ENCODE peak calls at places on chromosomes 2 and 18, in five cellular contexts. U, T, X, A and S are unnamed samples.
A peak's percentile ranks its signal among the peaks of the same experiment; 100 is the strongest.

GRCh38 chr18:28581503-28582169 is 404.7 kb upstream of the CDH2 start:
- DNase-seq in X (no peak), A (no peak), T (no peak), U (no peak), S (no peak)

GRCh38 chr2:46239175-46239846 is 57.9 kb upstream of the EPAS1 start:
- DNase-seq in X (no peak), T (no peak), A (no peak), U (peak; percentile 19), S (no peak)

GRCh38 chr2:27583390-27583915 is 611 bp downstream of the ZNF512 start:
- DNase-seq in A (no peak), X (no peak), U (no peak), T (no peak), S (no peak)

GRCh38 chr2:148817210-148817708 is 57.8 kb upstream of the KIF5C start:
- DNase-seq in U (no peak), T (no peak), X (peak; percentile 4), A (no peak), S (peak; percentile 17)

GRCh38 chr18:75378674-75379315 is 48.7 kb downstream of the SMIM21 start:
- DNase-seq in U (no peak), X (no peak), A (no peak), T (no peak), S (no peak)

GRCh38 chr2:128500136-128500800 is 181.6 kb upstream of the HS6ST1 start:
- DNase-seq in X (no peak), A (no peak), T (no peak), U (no peak), S (no peak)

GRCh38 chr2:227433171-227433570 is 38.8 kb upstream of the AGFG1 start:
- DNase-seq in T (no peak), A (no peak), U (no peak), X (no peak), S (no peak)

GRCh38 chr18:62585274-62586147 is 62.7 kb downstream of the ZCCHC2 start:
- DNase-seq in U (no peak), T (no peak), A (no peak), X (no peak), S (no peak)

GRCh38 chr2:56687169-56687568 is 503.4 kb downstream of the CCDC85A start:
- DNase-seq in T (no peak), A (no peak), U (no peak), X (no peak), S (no peak)

GRCh38 chr2:192546566-192546965 is 351.8 kb upstream of the TMEFF2 start:
- DNase-seq in U (no peak), A (no peak), X (no peak), T (no peak), S (no peak)

GRCh38 chr2:65930259-65930658 is 497.9 kb upstream of the SPRED2 start:
- DNase-seq in A (no peak), T (no peak), U (no peak), X (no peak), S (no peak)

GRCh38 chr2:126717928-126718327 is 62.0 kb downstream of the GYPC start:
- DNase-seq in U (no peak), T (no peak), X (no peak), A (no peak), S (no peak)

GRCh38 chr18:45775726-45776125 is 49.7 kb upstream of the SIGLEC15 start:
- DNase-seq in A (no peak), X (no peak), U (no peak), T (no peak), S (no peak)

GRCh38 chr2:231056453-231057416 is at the start of gene PSMD1:
- DNase-seq in U (peak; percentile 92), A (no peak), X (peak; percentile 84), T (peak; percentile 87), S (peak; percentile 95)

GRCh38 chr18:76461692-76462325 is 33.2 kb downstream of the ZNF516 start:
- DNase-seq in X (no peak), T (no peak), U (no peak), A (no peak), S (no peak)

GRCh38 chr2:65420712-65421431 is 11.5 kb downstream of the SPRED2 start:
- DNase-seq in T (no peak), A (no peak), X (no peak), U (no peak), S (no peak)

GRCh38 chr2:85503611-85504433 is 35.1 kb upstream of the MAT2A start:
- DNase-seq in T (no peak), A (no peak), U (no peak), X (no peak), S (peak; percentile 6)

GRCh38 chr2:207274541-207274940 is 108.8 kb upstream of the KLF7 start:
- DNase-seq in X (no peak), U (no peak), T (no peak), A (no peak), S (no peak)

GRCh38 chr18:76875390-76876330 is 53.3 kb downstream of the ZNF236 start:
- DNase-seq in A (no peak), U (no peak), X (no peak), T (no peak), S (no peak)

GRCh38 chr2:86253424-86253823 is 54.2 kb downstream of the MRPL35 start:
- DNase-seq in T (no peak), A (no peak), X (no peak), U (no peak), S (no peak)

GRCh38 chr2:64979744-64980143 is 9.5 kb upstream of the SLC1A4 start:
- DNase-seq in X (no peak), A (no peak), U (no peak), T (no peak), S (no peak)

GRCh38 chr2:184215745-184216144 is 382.6 kb upstream of the ZNF804A start:
- DNase-seq in T (no peak), X (no peak), U (no peak), A (no peak), S (no peak)

GRCh38 chr2:179264238-179265081 is at the start of gene SESTD1:
- DNase-seq in U (peak; percentile 27), A (no peak), X (peak; percentile 79), T (peak; percentile 82), S (peak; percentile 26)

GRCh38 chr2:37600735-37601134 is 70.7 kb downstream of the CDC42EP3 start:
- DNase-seq in U (no peak), T (no peak), A (no peak), X (no peak), S (no peak)

GRCh38 chr2:176150338-176151198 is 782 bp upstream of the HOXD4 start:
- DNase-seq in T (no peak), U (no peak), X (no peak), A (no peak), S (no peak)

GRCh38 chr18:48203961-48204666 is 205.1 kb downstream of the ZBTB7C start:
- DNase-seq in X (no peak), U (no peak), T (no peak), A (no peak), S (no peak)

GRCh38 chr2:11581129-11581796 is 47.4 kb downstream of the GREB1 start:
- DNase-seq in T (no peak), U (no peak), A (no peak), X (no peak), S (no peak)

GRCh38 chr2:172021955-172022354 is 22.2 kb downstream of the METAP1D start:
- DNase-seq in T (no peak), A (no peak), X (no peak), U (no peak), S (no peak)

GRCh38 chr18:31241900-31242409 is 76.0 kb upstream of the DSG1 start:
- DNase-seq in X (no peak), A (no peak), T (no peak), U (no peak), S (no peak)

GRCh38 chr2:200054681-200055468 is 99.5 kb downstream of the MAIP1 start:
- DNase-seq in T (no peak), A (no peak), U (no peak), X (no peak), S (no peak)

GRCh38 chr18:7021994-7022840 is 95.4 kb downstream of the LAMA1 start:
- DNase-seq in T (no peak), U (no peak), A (no peak), X (no peak), S (no peak)

GRCh38 chr2:109726666-109727270 is 67.3 kb upstream of the RGPD5 start:
- DNase-seq in T (peak; percentile 68), A (no peak), U (no peak), X (no peak), S (no peak)

GRCh38 chr2:46296840-46297545 is at the start of gene EPAS1:
- DNase-seq in X (peak; percentile 86), T (peak; percentile 98), A (no peak), U (peak; percentile 66), S (peak; percentile 58)